ENCODE peak calls at places on chromosomes 7 and 10, in nine cellular contexts. T, P, G, R, Y, M, D, B and Z are unnamed samples.

GRCh38 chr7:106793015-106793651 is 71.9 kb upstream of the PIK3CG start:
- DNase-seq in M (peak), P (no peak), Y (no peak), G (no peak), D (peak), R (no peak), B (no peak), T (no peak), Z (peak)

GRCh38 chr10:110919971-110920881 is 822 bp downstream of the SHOC2 start:
- DNase-seq in M (no peak), T (no peak), B (peak), P (no peak), R (peak), D (no peak), Y (peak), G (peak), Z (peak)

GRCh38 chr10:132322621-132323048 is 9.4 kb upstream of the LRRC27 start:
- DNase-seq in D (no peak), B (no peak), R (no peak), Y (no peak), M (peak), T (no peak), P (no peak), G (no peak), Z (no peak)

GRCh38 chr7:27221201-27221797 is 21.3 kb upstream of the EVX1 start:
- DNase-seq in B (peak), G (no peak), R (no peak), D (no peak), M (no peak), P (no peak), Y (peak), T (no peak), Z (no peak)

GRCh38 chr10:90983940-90984549 is 63.2 kb upstream of the ANKRD1 start:
- DNase-seq in B (no peak), R (no peak), D (no peak), G (no peak), T (no peak), Y (no peak), P (no peak), M (no peak), Z (no peak)

GRCh38 chr10:62584216-62584615 is 210.0 kb downstream of the ZNF365 start:
- DNase-seq in T (no peak), P (no peak), B (no peak), Y (no peak), G (no peak), M (no peak), R (no peak), D (no peak), Z (no peak)

GRCh38 chr7:77837275-77837674 is 38.7 kb downstream of the PHTF2 start:
- DNase-seq in R (no peak), T (no peak), D (no peak), P (no peak), G (no peak), B (no peak), Y (no peak), M (no peak), Z (no peak)

GRCh38 chr10:3980139-3980538 is 195.1 kb upstream of the KLF6 start:
- DNase-seq in R (no peak), B (no peak), P (no peak), M (no peak), G (no peak), D (no peak), T (no peak), Y (no peak), Z (no peak)

GRCh38 chr10:69914373-69915268 is 112.9 kb downstream of the COL13A1 start:
- DNase-seq in D (peak), T (peak), R (peak), P (peak), G (peak), B (peak), Y (peak), M (peak), Z (peak)

GRCh38 chr7:1741751-1742554 is 71.9 kb downstream of the ELFN1 start:
- DNase-seq in Y (no peak), D (peak), M (no peak), P (peak), R (no peak), T (peak), B (no peak), G (peak), Z (no peak)

GRCh38 chr10:51832652-51833383 is 133.4 kb upstream of the CSTF2T start:
- DNase-seq in D (peak), B (no peak), R (no peak), G (no peak), P (no peak), Y (peak), M (peak), T (no peak), Z (peak)

GRCh38 chr7:158447206-158448171 is 140.1 kb downstream of the PTPRN2 start:
- DNase-seq in D (no peak), G (no peak), Y (no peak), R (no peak), P (no peak), B (peak), M (no peak), T (no peak), Z (no peak)

GRCh38 chr10:70974351-70974901 is 86.1 kb upstream of the PCBD1 start:
- DNase-seq in P (no peak), D (no peak), M (no peak), B (no peak), T (peak), R (no peak), Y (peak), G (no peak), Z (no peak)

GRCh38 chr7:21454182-21454581 is 26.3 kb downstream of the SP4 start:
- DNase-seq in Y (no peak), G (no peak), B (no peak), R (no peak), D (peak), M (no peak), P (no peak), T (no peak), Z (peak)

GRCh38 chr10:113073549-113074189 is 123.6 kb downstream of the TCF7L2 start:
- DNase-seq in P (no peak), D (peak), R (peak), M (peak), T (peak), Y (peak), G (peak), B (peak), Z (no peak)

GRCh38 chr7:66736892-66737291 is 3.6 kb upstream of the RABGEF1 start:
- DNase-seq in R (no peak), T (no peak), G (no peak), D (no peak), Y (no peak), P (no peak), B (no peak), M (no peak), Z (no peak)

GRCh38 chr7:100827330-100828226 is at the start of gene EPHB4:
- DNase-seq in Y (peak), M (peak), R (no peak), D (peak), G (peak), P (peak), B (peak), T (peak), Z (peak)

GRCh38 chr7:128197586-128197985 is 43.5 kb upstream of the LEP start:
- DNase-seq in P (no peak), T (no peak), M (no peak), R (no peak), B (peak), D (no peak), Y (peak), G (no peak), Z (no peak)

GRCh38 chr7:68787586-68787985 is 810.7 kb upstream of the AUTS2 start:
- DNase-seq in B (no peak), P (no peak), T (no peak), D (no peak), M (no peak), Y (no peak), R (no peak), G (no peak), Z (no peak)

GRCh38 chr7:125396466-125397151 is 467.0 kb upstream of the POT1 start:
- DNase-seq in P (no peak), R (no peak), T (no peak), G (no peak), Y (no peak), M (no peak), D (no peak), B (no peak), Z (peak)

GRCh38 chr10:17633353-17633752 is 10.6 kb upstream of the STAM start:
- DNase-seq in M (no peak), Y (no peak), D (no peak), P (no peak), T (no peak), B (no peak), R (no peak), G (no peak), Z (no peak)

GRCh38 chr7:121442845-121443244 is 46.7 kb upstream of the FAM3C start:
- DNase-seq in G (no peak), P (no peak), T (no peak), B (no peak), R (no peak), D (peak), M (no peak), Y (no peak), Z (no peak)

GRCh38 chr10:131452926-131453771 is 141.6 kb upstream of the TCERG1L start:
- DNase-seq in D (no peak), Y (no peak), R (no peak), B (peak), P (no peak), G (no peak), T (no peak), M (no peak), Z (no peak)

GRCh38 chr7:99562832-99563231 is 4.4 kb downstream of the ZNF655 start:
- DNase-seq in G (peak), P (no peak), Y (peak), M (peak), R (peak), D (peak), T (no peak), B (no peak), Z (peak)

GRCh38 chr7:101618916-101619315 is 10.2 kb downstream of the MYL10 start:
- DNase-seq in T (no peak), B (no peak), M (no peak), P (no peak), Y (no peak), R (no peak), G (no peak), D (no peak), Z (no peak)

GRCh38 chr7:36765605-36766004 is 41.3 kb upstream of the AOAH start:
- DNase-seq in B (no peak), Y (no peak), G (no peak), T (no peak), P (no peak), M (no peak), R (no peak), D (peak), Z (no peak)

GRCh38 chr10:72037811-72038210 is 50.5 kb downstream of the SPOCK2 start:
- DNase-seq in T (no peak), Y (no peak), B (no peak), R (no peak), D (no peak), M (no peak), G (no peak), P (no peak), Z (no peak)

GRCh38 chr10:34290412-34291082 is 524.5 kb downstream of the PARD3 start:
- DNase-seq in B (no peak), P (no peak), M (peak), G (peak), T (no peak), Y (no peak), D (no peak), R (peak), Z (no peak)

GRCh38 chr7:149635561-149636329 is 137.6 kb downstream of the ZNF467 start:
- DNase-seq in P (no peak), M (peak), D (no peak), Y (no peak), G (no peak), T (no peak), B (peak), R (no peak), Z (no peak)

GRCh38 chr10:101889256-101890210 is 45.9 kb upstream of the KCNIP2 start:
- DNase-seq in M (peak), G (peak), T (peak), D (peak), B (peak), R (peak), Y (peak), P (peak), Z (peak)

GRCh38 chr10:124685251-124685650 is 58.9 kb downstream of the FAM53B start:
- DNase-seq in B (no peak), D (no peak), T (peak), R (peak), M (no peak), G (peak), Y (no peak), P (no peak), Z (no peak)

GRCh38 chr10:62980697-62981495 is 152.2 kb upstream of the NRBF2 start:
- DNase-seq in D (no peak), Y (no peak), M (no peak), R (no peak), G (no peak), T (no peak), B (no peak), P (no peak), Z (no peak)

GRCh38 chr7:90605055-90605454 is 8.9 kb downstream of the CDK14 start:
- DNase-seq in M (no peak), B (no peak), T (no peak), Y (no peak), R (peak), P (no peak), D (no peak), G (no peak), Z (no peak)

GRCh38 chr10:119316729-119317097 is 109.3 kb downstream of the GRK5 start:
- DNase-seq in B (no peak), G (no peak), M (peak), R (no peak), P (no peak), T (no peak), Y (peak), D (peak), Z (no peak)

GRCh38 chr10:5943536-5943935 is 33.8 kb downstream of the IL15RA start:
- DNase-seq in P (no peak), T (no peak), M (no peak), D (no peak), R (peak), Y (no peak), B (no peak), G (no peak), Z (no peak)

GRCh38 chr10:117651121-117651520 is 108.6 kb downstream of the EMX2 start:
- DNase-seq in G (no peak), Y (no peak), T (no peak), D (no peak), B (no peak), M (no peak), P (no peak), R (no peak), Z (no peak)

GRCh38 chr7:119974972-119975371 is 298.0 kb upstream of the KCND2 start:
- DNase-seq in G (no peak), M (no peak), T (no peak), P (no peak), Y (no peak), D (no peak), B (no peak), R (no peak), Z (no peak)
- TF ChIP-seq POLR2A in G (no peak), M (no peak), T (no peak), P (no peak), Y (no peak), D (no peak), B (no peak), R (no peak), Z (no peak)

DNA sequence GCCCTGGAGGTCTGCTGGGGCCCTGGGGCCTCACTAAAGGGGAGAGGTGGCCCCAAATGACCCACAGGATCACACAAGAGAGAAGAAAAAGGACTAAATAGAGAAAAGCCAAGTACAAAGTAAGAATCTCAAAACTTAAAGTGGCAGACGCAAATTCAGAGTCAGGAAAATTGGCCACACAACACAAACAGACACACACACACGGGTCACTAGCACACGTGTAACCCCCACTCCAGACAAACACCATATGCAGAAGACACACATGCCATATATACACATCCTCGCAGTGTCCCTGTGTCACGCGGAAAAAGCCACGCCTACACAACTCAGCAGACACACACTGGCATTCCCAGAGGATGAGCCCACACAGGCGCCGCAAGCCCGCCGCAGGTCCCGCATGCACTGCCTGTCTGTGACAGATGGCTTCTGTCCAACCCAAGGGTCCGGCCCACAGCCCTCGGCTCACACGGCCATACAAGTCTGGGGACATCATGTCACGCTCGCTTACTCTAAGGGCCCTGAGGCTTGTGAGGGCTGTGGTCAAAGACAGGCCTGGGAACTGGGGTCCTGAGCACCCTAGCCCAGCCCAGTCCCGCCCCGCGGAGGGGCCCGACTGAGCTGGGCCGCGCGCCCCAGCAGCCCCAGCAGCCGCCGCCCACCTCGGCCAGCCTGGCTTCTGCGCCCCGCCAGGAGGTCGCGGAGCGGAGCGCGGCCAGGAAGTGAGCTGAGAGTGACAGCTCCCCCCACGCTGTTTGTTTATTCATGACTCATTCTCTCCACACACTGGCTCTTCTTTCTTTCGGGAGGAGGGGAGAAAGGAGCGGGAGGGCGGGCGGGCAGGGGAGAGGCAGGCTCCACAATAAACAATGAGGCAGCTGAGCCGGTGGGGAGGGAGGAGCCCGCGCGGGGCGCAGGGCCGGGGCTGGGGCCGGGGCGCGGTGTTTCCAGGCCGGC is 95.5 kb upstream of the ZMIZ1 start:
- DNase-seq in R (peak), D (peak), B (peak), Y (peak), G (peak), P (peak), M (peak), T (peak), Z (peak)
- TF ChIP-seq POLR2A in R (peak), D (no peak), B (no peak), Y (no peak), G (peak), P (no peak), M (no peak), T (peak), Z (peak)

GRCh38 chr7:92115821-92116220 is 18.5 kb downstream of the CYP51A1 start:
- DNase-seq in D (no peak), M (no peak), B (no peak), T (no peak), G (no peak), R (no peak), Y (no peak), P (no peak), Z (no peak)

GRCh38 chr7:92108821-92109220 is 25.5 kb downstream of the CYP51A1 start:
- DNase-seq in G (no peak), T (no peak), P (no peak), M (no peak), D (no peak), R (no peak), Y (no peak), B (no peak), Z (no peak)

DNA sequence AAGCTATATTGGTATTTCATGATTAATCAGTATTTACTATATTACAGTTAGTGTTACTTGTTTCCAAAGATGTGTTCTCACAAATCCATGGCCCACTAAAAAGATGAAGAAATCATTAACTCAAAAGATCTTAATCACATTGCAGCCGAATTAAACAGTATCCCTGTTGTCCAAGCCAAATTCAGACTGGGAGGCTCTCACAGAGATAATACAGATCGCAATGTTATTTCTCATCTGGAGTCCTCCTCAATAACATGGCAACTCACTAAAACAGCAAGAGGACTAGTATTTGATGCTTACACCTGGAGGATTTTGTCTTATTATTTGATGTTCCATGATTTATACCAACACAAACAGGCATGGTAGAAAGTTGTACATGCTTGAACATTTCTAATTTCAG is 23.4 kb downstream of the CYP51A1 start:
- DNase-seq in T (no peak), Y (no peak), B (no peak), M (no peak), R (no peak), P (no peak), G (no peak), D (no peak), Z (no peak)
- TF ChIP-seq POLR2A in T (no peak), Y (no peak), B (no peak), M (no peak), R (no peak), P (no peak), G (no peak), D (no peak), Z (no peak)

DNA sequence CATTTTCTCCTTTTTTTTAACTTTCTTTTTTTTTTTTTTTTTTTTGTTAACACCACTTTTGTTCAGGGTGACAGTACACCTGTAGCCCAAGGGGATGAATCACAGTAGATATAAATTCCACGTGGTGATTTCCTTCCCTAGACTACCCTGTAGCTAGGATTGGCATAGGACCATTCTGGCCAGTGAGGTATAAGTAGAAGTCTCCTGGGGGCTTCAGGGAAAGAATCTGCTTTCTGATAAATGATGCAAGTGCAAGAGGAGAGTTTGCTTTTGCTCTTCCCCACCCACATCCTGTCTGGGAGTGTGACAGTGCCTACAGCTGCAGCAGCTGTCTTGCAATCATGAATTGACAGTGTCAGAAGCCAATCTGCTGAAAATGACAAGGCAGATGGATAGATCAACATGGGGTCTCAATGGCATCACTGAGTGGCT is 63.2 kb upstream of the TOMM7 start:
- DNase-seq in M (no peak), B (no peak), Y (no peak), G (no peak), T (no peak), R (no peak), P (peak), D (no peak), Z (no peak)
- TF ChIP-seq POLR2A in M (no peak), B (no peak), Y (no peak), G (no peak), T (no peak), R (no peak), P (peak), D (no peak), Z (no peak)

GRCh38 chr10:127736222-127736914 is 617 bp upstream of the FOXI2 start:
- DNase-seq in M (no peak), G (no peak), P (no peak), R (no peak), D (no peak), Y (no peak), T (no peak), B (no peak), Z (no peak)
- TF ChIP-seq POLR2A in M (no peak), G (no peak), P (no peak), R (no peak), D (no peak), Y (no peak), T (no peak), B (no peak), Z (no peak)

DNA sequence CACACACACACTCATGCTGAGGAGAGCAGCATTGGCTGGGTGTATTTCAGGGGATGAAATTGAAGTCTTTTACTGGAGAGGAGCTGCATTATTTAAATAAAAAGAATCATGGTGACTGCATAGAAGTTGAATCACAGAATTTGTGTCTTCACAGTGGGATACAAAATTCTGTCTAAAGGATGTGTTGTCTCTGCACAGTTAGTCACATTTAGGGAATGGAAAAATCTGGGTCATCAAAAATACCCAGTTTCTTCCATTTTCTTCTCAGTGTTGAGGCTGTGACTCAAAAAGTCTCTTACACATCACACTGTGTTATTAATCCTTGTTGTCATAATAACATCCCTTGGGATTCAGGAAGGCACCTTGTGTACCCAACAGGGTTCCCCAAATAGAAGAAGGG is 10.9 kb downstream of the PAPSS2 start:
- DNase-seq in M (no peak), D (no peak), P (no peak), Y (no peak), B (no peak), G (no peak), T (no peak), R (no peak), Z (no peak)
- TF ChIP-seq POLR2A in M (no peak), D (no peak), P (no peak), Y (no peak), B (no peak), G (no peak), T (no peak), R (no peak), Z (no peak)